ENCODE peak calls at places on chromosomes 7 and 10, in nine cellular contexts. R is stimulated activated CD4-positive, alpha-beta T cell treated with anti-CD3 and anti-CD28 coated beads, Interleukin-12 subunit alpha, Interleukin-12 subunit beta, amount 100 ng/mL, for 4 hours; J is activated CD4-positive, CD25-positive, alpha-beta regulatory T cell; C is fibroblast of pulmonary artery; B is Peyer's patch; K is astrocyte; E is naive thymus-derived CD8-positive, alpha-beta T cell; G is NCI-H748 treated with DMSO at 0.1 percent for 48 hours; Y is activated CD8-positive, alpha-beta T cell treated with anti-CD3 and anti-CD28 coated beads for 36 hours. W is an unnamed sample.
A peak's percentile ranks its signal among the peaks of the same experiment; 100 is the strongest.

GRCh38 chr7:10934292-10934691 is 39.4 kb upstream of the PHF14 start:
- DNase-seq in R (no peak), J (no peak), C (peak; percentile 84), B (no peak), K (peak; percentile 62), E (no peak), G (no peak), Y (no peak), W (peak; percentile 28)

GRCh38 chr7:23226841-23227450 is 19.6 kb upstream of the GPNMB start:
- DNase-seq in R (no peak), J (no peak), C (no peak), B (no peak), K (no peak), E (no peak), G (no peak), Y (no peak), W (no peak)

GRCh38 chr7:84144935-84145334 is 49.7 kb downstream of the SEMA3A start:
- DNase-seq in R (no peak), J (no peak), C (no peak), B (no peak), K (no peak), E (no peak), G (no peak), Y (no peak), W (no peak)

GRCh38 chr7:117157121-117157870 is 165.6 kb downstream of the WNT2 start:
- DNase-seq in R (no peak), J (no peak), C (peak; percentile 94), B (no peak), K (peak; percentile 96), E (no peak), G (no peak), Y (no peak), W (peak; percentile 99)

GRCh38 chr10:46538723-46539426 is 17.6 kb downstream of the GPRIN2 start:
- DNase-seq in R (no peak), J (no peak), C (no peak), B (no peak), K (no peak), E (no peak), G (no peak), Y (no peak), W (peak; percentile 40)

GRCh38 chr10:1392127-1392526 is 335.9 kb downstream of the WDR37 start:
- DNase-seq in R (no peak), J (no peak), C (no peak), B (no peak), K (no peak), E (no peak), G (no peak), Y (no peak), W (no peak)

GRCh38 chr7:13009517-13009916 is 322.1 kb downstream of the ARL4A start:
- DNase-seq in R (no peak), J (no peak), C (no peak), B (no peak), K (no peak), E (no peak), G (no peak), Y (no peak), W (no peak)

GRCh38 chr7:94300176-94300835 is 94.4 kb upstream of the COL1A2 start:
- DNase-seq in R (no peak), J (no peak), C (no peak), B (no peak), K (no peak), E (no peak), G (no peak), Y (no peak), W (peak; percentile 17)

GRCh38 chr7:159076340-159076739 is 68.3 kb downstream of the VIPR2 start:
- DNase-seq in R (no peak), J (no peak), C (no peak), B (no peak), K (no peak), E (no peak), G (no peak), Y (no peak), W (no peak)

GRCh38 chr10:3372284-3372683 is 199.7 kb upstream of the PITRM1 start:
- DNase-seq in R (no peak), J (no peak), C (peak; percentile 43), B (no peak), K (peak; percentile 50), E (no peak), G (no peak), Y (no peak), W (peak; percentile 69)